ENCODE peak calls at places on chromosomes 5 and 9, in seven cellular contexts. H is aorta; O is upper lobe of right lung; D is BE2C; A is CD4-positive, CD25-positive, alpha-beta regulatory T cell; P is GM23248; V is left lung. G is an unnamed sample. For H3K27me3 and H3K4me1, the result is how much of the 10 kb centered on the place peaks cover.

GRCh38 chr9:97873877-97874276 is 20.9 kb downstream of the FOXE1 start:
- DNase-seq in H (no peak), O (no peak), D (no peak), A (no peak), P (peak), V (no peak), G (peak)

GRCh38 chr9:128835246-128836210 is 5.9 kb upstream of the SPOUT1 start:
- DNase-seq in H (peak), O (no peak), D (no peak), A (no peak), P (no peak), V (peak), G (peak)

GRCh38 chr5:120767171-120767820 is 303.2 kb downstream of the PRR16 start:
- DNase-seq in H (no peak), O (no peak), D (no peak), A (no peak), P (peak), V (no peak), G (no peak)

GRCh38 chr9:14251146-14252071 is 62.5 kb downstream of the NFIB start:
- DNase-seq in H (peak), O (peak), D (peak), A (no peak), P (peak), V (peak), G (peak)

GRCh38 chr5:160097981-160098380 is 21.3 kb downstream of the PWWP2A start:
- DNase-seq in H (no peak), O (no peak), D (no peak), A (no peak), P (peak), V (no peak), G (no peak)

GRCh38 chr5:122151640-122152039 is 22.3 kb downstream of the ZNF474 start:
- DNase-seq in H (no peak), O (no peak), D (no peak), A (no peak), P (peak), V (no peak), G (no peak)

GRCh38 chr9:116365056-116365471 is 211.5 kb downstream of the PAPPA start:
- DNase-seq in H (peak), O (no peak), D (peak), A (no peak), P (peak), V (no peak), G (no peak)

GRCh38 chr5:14871573-14872069 is at the start of gene ANKH:
- DNase-seq in H (peak), O (peak), D (peak), A (peak), P (peak), V (peak), G (peak)

GRCh38 chr5:158868570-158868969 is 231.1 kb downstream of the EBF1 start:
- DNase-seq in H (no peak), O (no peak), D (no peak), A (no peak), P (no peak), V (no peak), G (no peak)

GRCh38 chr9:107740088-107740980 is 250.8 kb upstream of the KLF4 start:
- DNase-seq in H (peak), O (no peak), D (no peak), A (no peak), P (peak), V (no peak), G (no peak)

GRCh38 chr5:18113724-18114123 is 479.5 kb downstream of the TAF11L14 start:
- DNase-seq in H (no peak), O (no peak), D (peak), A (no peak), P (peak), V (no peak), G (no peak)

GRCh38 chr5:75933489-75933888 is 149.7 kb upstream of the SV2C start:
- DNase-seq in H (no peak), O (no peak), D (peak), A (no peak), P (no peak), V (no peak), G (no peak)

GRCh38 chr9:115116620-115117284 is 1.2 kb downstream of the TNC start:
- DNase-seq in H (no peak), O (no peak), D (no peak), A (no peak), P (no peak), V (no peak), G (no peak)

GRCh38 chr9:115115924-115116323 is 2.0 kb downstream of the TNC start:
- DNase-seq in H (no peak), O (no peak), D (no peak), A (no peak), P (peak), V (no peak), G (no peak)

GRCh38 chr9:115121140-115121710 is 3.3 kb upstream of the TNC start:
- DNase-seq in H (no peak), O (no peak), D (no peak), A (no peak), P (peak), V (no peak), G (no peak)

GRCh38 chr9:115117999-115118470 is at the start of gene TNC:
- DNase-seq in H (peak), O (peak), D (no peak), A (no peak), P (peak), V (peak), G (peak)

DNA sequence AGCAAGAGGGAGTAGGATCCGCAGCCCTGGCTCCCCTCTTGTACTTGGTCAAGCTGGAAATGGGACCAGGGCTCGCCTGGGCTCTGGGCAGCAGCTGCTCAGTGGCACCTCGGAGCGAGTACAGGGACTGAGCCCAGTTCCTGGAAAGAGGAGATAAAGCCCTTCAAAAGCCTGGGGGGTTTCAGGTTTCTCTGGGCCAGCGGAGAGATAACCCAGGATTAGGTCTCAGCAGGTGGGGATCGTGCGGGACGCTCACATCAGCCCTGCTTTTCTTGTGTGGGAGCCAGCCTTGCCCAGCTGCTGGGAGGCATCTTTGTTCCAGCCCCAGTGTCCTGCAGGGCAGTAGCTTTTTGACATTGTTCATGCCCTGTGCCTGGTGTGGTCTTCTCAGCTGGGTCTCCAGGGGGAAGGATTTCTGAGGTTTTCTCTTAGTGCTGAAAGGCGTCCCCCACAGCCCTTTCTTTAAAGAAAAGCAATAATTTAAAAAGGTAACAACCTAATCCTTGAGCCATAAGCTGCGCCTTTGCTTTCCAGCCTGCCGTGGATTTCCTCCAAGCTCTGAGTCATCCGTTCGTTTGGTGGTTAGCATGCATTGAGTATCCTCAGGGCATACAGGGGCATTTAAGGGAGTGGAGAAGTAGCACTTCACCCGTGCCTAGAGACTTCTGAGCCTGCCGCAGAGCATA is 657 bp upstream of the TNC start:
- DNase-seq in H (peak), O (peak), D (no peak), A (no peak), P (peak), V (peak), G (no peak)
- H3K27me3 ChIP-seq in H (under half), O (under half), D (under half), A (under half), P (under half), V (half or more), G (under half)

GRCh38 chr9:133353548-133353947 is 2.7 kb downstream of the SURF1 start:
- DNase-seq in H (no peak), O (no peak), D (no peak), A (no peak), P (no peak), V (peak), G (no peak)

GRCh38 chr9:133349965-133350624 is 2.1 kb downstream of the RPL7A start:
- DNase-seq in H (no peak), O (no peak), D (no peak), A (no peak), P (peak), V (peak), G (peak)

GRCh38 chr9:133351526-133351907 is 3.5 kb downstream of the RPL7A start:
- DNase-seq in H (no peak), O (no peak), D (no peak), A (no peak), P (no peak), V (peak), G (no peak)

GRCh38 chr9:133352635-133353340 is 3.5 kb downstream of the SURF1 start:
- DNase-seq in H (no peak), O (no peak), D (no peak), A (no peak), P (no peak), V (peak), G (no peak)

GRCh38 chr9:133351908-133352634 is 4.1 kb downstream of the RPL7A start:
- DNase-seq in H (peak), O (no peak), D (peak), A (no peak), P (peak), V (peak), G (no peak)
- H3K4me1 ChIP-seq in H (under half), O (under half), D (under half), A (under half), P (under half), V (under half), G (under half)

GRCh38 chr5:135048930-135049329 is 14.9 kb upstream of the PITX1 start:
- DNase-seq in H (no peak), O (no peak), D (no peak), A (no peak), P (no peak), V (peak), G (no peak)
- H3K27me3 ChIP-seq in H (under half), O (half or more), D (under half), A (under half), P (half or more), V (half or more), G (under half)

GRCh38 chr5:172768098-172768572 is 2.9 kb downstream of the DUSP1 start:
- DNase-seq in H (no peak), O (no peak), D (no peak), A (no peak), P (no peak), V (no peak), G (no peak)
- H3K4me1 ChIP-seq in H (under half), O (under half), D (under half), A (half or more), P (under half), V (under half), G (under half)

G was measured in right lobe of liver.